ENCODE peak calls at places on chromosomes 3 and 15, in five cellular contexts. A is HuH-7, M is AG10803, T is HCEC 1CT, E is T-helper 1 cell. R is an unnamed sample.

GRCh38 chr15:59539799-59540198 is 71.8 kb upstream of the GCNT3 start:
- DNase-seq in E (no peak), M (no peak), A (no peak), T (peak), R (no peak)

GRCh38 chr3:54837964-54838363 is 89.9 kb downstream of the LRTM1 start:
- DNase-seq in E (no peak), A (no peak), M (peak), T (peak), R (peak)

GRCh38 chr15:38073278-38073930 is 139.0 kb downstream of the TMCO5A start:
- DNase-seq in A (no peak), M (no peak), E (no peak), T (peak), R (no peak)

GRCh38 chr15:55915221-55915620 is 78.2 kb downstream of the NEDD4 start:
- DNase-seq in E (no peak), A (no peak), T (peak), M (no peak), R (no peak)

GRCh38 chr15:80550219-80550909 is 144.7 kb upstream of the ABHD17C start:
- DNase-seq in A (no peak), E (no peak), M (peak), T (peak), R (no peak)

GRCh38 chr3:69494091-69494659 is 108.3 kb upstream of the FRMD4B start:
- DNase-seq in A (no peak), T (no peak), E (no peak), M (no peak), R (no peak)

GRCh38 chr15:31228980-31229826 is 97.4 kb upstream of the KLF13 start:
- DNase-seq in E (no peak), M (no peak), A (peak), T (no peak), R (no peak)

GRCh38 chr15:41483115-41483514 is 10.6 kb upstream of the ITPKA start:
- DNase-seq in A (no peak), M (no peak), T (no peak), E (peak), R (no peak)

GRCh38 chr3:131922356-131922755 is 112.5 kb downstream of the CPNE4 start:
- DNase-seq in E (no peak), T (peak), A (no peak), M (peak), R (no peak)

GRCh38 chr15:51093865-51094605 is 671 bp downstream of the TNFAIP8L3 start:
- DNase-seq in T (peak), E (no peak), A (peak), M (peak), R (no peak)

GRCh38 chr15:101568821-101569555 is 79.5 kb upstream of the PCSK6 start:
- DNase-seq in T (no peak), A (no peak), M (no peak), E (no peak), R (no peak)

GRCh38 chr3:55488398-55489055 is 1.4 kb upstream of the WNT5A start:
- DNase-seq in A (no peak), E (no peak), T (peak), M (peak), R (peak)

GRCh38 chr15:25783607-25784131 is 79.5 kb downstream of the ATP10A start:
- DNase-seq in T (peak), M (peak), A (peak), E (peak), R (peak)

GRCh38 chr15:88657326-88658069 is 18.7 kb downstream of the ISG20 start:
- DNase-seq in A (peak), M (peak), T (peak), E (no peak), R (no peak)

GRCh38 chr15:83207622-83208356 is at the start of gene HDGFL3:
- DNase-seq in A (peak), E (peak), M (peak), T (peak), R (peak)

GRCh38 chr15:38558714-38559059 is 5.9 kb downstream of the RASGRP1 start:
- DNase-seq in E (no peak), T (peak), A (no peak), M (peak), R (no peak)

GRCh38 chr3:97863025-97863424 is 41.2 kb downstream of the CRYBG3 start:
- DNase-seq in A (no peak), T (peak), E (no peak), M (peak), R (no peak)

GRCh38 chr15:35980719-35981118 is 434.8 kb upstream of the DPH6 start:
- DNase-seq in E (no peak), T (peak), M (peak), A (no peak), R (no peak)

GRCh38 chr3:46868301-46868700 is 5.1 kb upstream of the MYL3 start:
- DNase-seq in E (no peak), A (no peak), M (no peak), T (no peak), R (no peak)

GRCh38 chr3:32470362-32470761 is 32.3 kb downstream of the CMTM6 start:
- DNase-seq in T (no peak), E (no peak), A (no peak), M (no peak), R (no peak)

GRCh38 chr15:69209661-69210060 is 49.2 kb downstream of the GLCE start:
- DNase-seq in T (no peak), E (no peak), A (no peak), M (no peak), R (peak)

GRCh38 chr15:71115567-71116351 is 488 bp downstream of the THSD4 start:
- DNase-seq in E (no peak), A (peak), T (peak), M (peak), R (no peak)

R was measured in Jurkat, Clone E6-1.